ENCODE peak calls at places on chromosomes 1 and 21, in five cellular contexts. B is SK-N-SH, Q is IMR-90, E is A549, J is GM12878. R is an unnamed sample.

GRCh38 chr1:222090103-222090502 is 348.2 kb upstream of the DUSP10 start:
- DNase-seq in J (no peak), Q (no peak), E (no peak), B (no peak), R (no peak)

GRCh38 chr1:161934278-161934608 is 89.4 kb downstream of the OLFML2B start:
- DNase-seq in B (no peak), Q (no peak), E (no peak), J (no peak), R (no peak)

GRCh38 chr1:245337829-245338484 is 183.2 kb downstream of the KIF26B start:
- DNase-seq in E (no peak), B (peak), J (no peak), Q (no peak), R (peak)

GRCh38 chr1:237386362-237387143 is 344.6 kb downstream of the RYR2 start:
- DNase-seq in J (no peak), B (peak), Q (peak), E (peak), R (peak)

GRCh38 chr1:207009945-207010344 is 22.6 kb downstream of the C1orf116 start:
- DNase-seq in Q (no peak), B (no peak), E (no peak), J (no peak), R (no peak)

GRCh38 chr21:25999935-26000582 is 170.5 kb downstream of the APP start:
- DNase-seq in Q (no peak), B (no peak), J (no peak), E (no peak), R (no peak)

GRCh38 chr1:93579891-93580290 is 101.7 kb downstream of the BCAR3 start:
- DNase-seq in B (no peak), Q (peak), E (no peak), J (no peak), R (no peak)

GRCh38 chr1:197327776-197328364 is 59.8 kb downstream of the CRB1 start:
- DNase-seq in Q (peak), B (peak), E (no peak), J (no peak), R (no peak)

GRCh38 chr1:110380667-110381283 is 10.1 kb downstream of the SLC16A4 start:
- DNase-seq in B (no peak), J (no peak), E (no peak), Q (peak), R (no peak)

GRCh38 chr1:234975122-234975940 is 153.3 kb downstream of the TOMM20 start:
- DNase-seq in E (peak), B (no peak), J (no peak), Q (peak), R (peak)

GRCh38 chr1:220094016-220094911 is at the start of gene IARS2:
- DNase-seq in B (peak), Q (peak), J (peak), E (peak), R (peak)
- TF ChIP-seq RCOR1 in B (no peak), Q (no peak), J (no peak), E (no peak), R (peak)

GRCh38 chr1:56522680-56523079 is 56.7 kb downstream of the PLPP3 start:
- DNase-seq in Q (no peak), J (no peak), B (no peak), E (no peak), R (no peak)

GRCh38 chr1:56526571-56527174 is 52.7 kb downstream of the PLPP3 start:
- DNase-seq in Q (peak), E (no peak), B (no peak), J (peak), R (no peak)

GRCh38 chr1:56524263-56524662 is 55.1 kb downstream of the PLPP3 start:
- DNase-seq in J (no peak), B (no peak), Q (no peak), E (no peak), R (no peak)

GRCh38 chr1:56527548-56528302 is 51.6 kb downstream of the PLPP3 start:
- DNase-seq in J (no peak), E (no peak), Q (no peak), B (no peak), R (no peak)

GRCh38 chr1:56525463-56526155 is 53.8 kb downstream of the PLPP3 start:
- DNase-seq in Q (peak), B (no peak), J (peak), E (no peak), R (no peak)
- TF ChIP-seq RCOR1 in Q (no peak), B (no peak), J (no peak), E (no peak), R (no peak)

GRCh38 chr1:22831729-22832413 is 121.2 kb downstream of the EPHB2 start:
- DNase-seq in Q (peak), J (no peak), E (peak), B (no peak), R (no peak)
- TF ChIP-seq RCOR1 in Q (peak), J (no peak), E (no peak), B (no peak), R (no peak)

DNA sequence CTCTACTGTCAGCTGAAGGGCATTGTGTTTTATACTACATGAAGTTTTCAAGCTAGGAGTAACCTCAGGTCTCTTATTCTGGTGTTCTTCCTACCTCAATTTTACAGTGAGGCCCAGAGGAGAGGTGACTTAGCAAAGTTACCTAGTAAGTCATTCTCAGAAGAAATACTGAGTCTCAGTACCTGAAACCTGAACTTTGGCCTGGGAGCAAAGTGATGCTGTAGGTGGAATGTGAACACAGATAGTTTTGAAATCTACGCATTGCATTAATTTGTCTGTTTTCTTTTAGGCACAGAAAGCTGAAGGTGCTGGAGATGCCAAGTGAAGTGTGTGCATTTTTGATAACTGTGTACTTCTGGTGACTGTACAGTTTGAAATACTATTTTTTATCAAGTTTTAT is 2.6 kb downstream of the HMGN2 start:
- DNase-seq in J (no peak), Q (no peak), E (no peak), B (no peak), R (no peak)
- TF ChIP-seq RCOR1 in J (no peak), Q (no peak), E (no peak), B (no peak), R (no peak)

GRCh38 chr1:155254714-155255242 is 505 bp downstream of the ENTREP3 start:
- DNase-seq in Q (no peak), E (no peak), B (peak), J (no peak), R (no peak)
- TF ChIP-seq RCOR1 in Q (no peak), E (no peak), B (no peak), J (no peak), R (no peak)

DNA sequence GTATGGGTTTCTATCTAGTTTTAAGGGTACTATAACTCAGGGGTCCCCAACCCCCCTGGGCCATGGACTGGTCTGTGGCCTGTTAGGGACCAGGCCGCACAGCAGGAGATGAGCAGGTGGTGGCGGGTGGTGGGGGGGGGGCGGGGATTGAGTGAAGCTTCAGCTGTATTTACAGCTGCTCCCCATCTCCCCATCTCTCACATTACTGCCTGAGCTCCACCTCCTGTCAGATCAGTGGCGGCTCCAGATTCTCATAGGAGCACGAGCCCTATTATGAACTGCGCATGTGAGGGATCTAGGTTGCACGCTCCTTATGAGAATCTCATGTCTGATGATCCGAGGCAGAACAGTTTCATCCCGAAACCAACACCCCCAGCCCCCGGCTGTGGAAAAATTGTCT is 95.1 kb upstream of the SLC45A1 start:
- DNase-seq in Q (no peak), J (no peak), E (no peak), B (no peak), R (no peak)
- TF ChIP-seq RCOR1 in Q (no peak), J (no peak), E (no peak), B (no peak), R (no peak)

GRCh38 chr1:51534447-51534846 is 15.4 kb upstream of the EPS15 start:
- DNase-seq in E (no peak), J (no peak), Q (no peak), B (no peak), R (no peak)

GRCh38 chr1:51532853-51533252 is 13.8 kb upstream of the EPS15 start:
- DNase-seq in B (no peak), J (no peak), E (no peak), Q (no peak), R (no peak)

GRCh38 chr1:51537568-51537967 is 18.5 kb upstream of the EPS15 start:
- DNase-seq in E (no peak), Q (no peak), B (no peak), J (no peak), R (no peak)

GRCh38 chr1:51535006-51535592 is 16.0 kb upstream of the EPS15 start:
- DNase-seq in E (peak), B (peak), Q (peak), J (peak), R (peak)
- TF ChIP-seq RCOR1 in E (no peak), B (no peak), Q (no peak), J (no peak), R (peak)

R was measured in K562.